ENCODE peak calls at places on chromosomes 16 and 17, in six cellular contexts. F is IMR-90; S is lower lobe of right lung; H is CD8-positive, alpha-beta T cell; L is MM.1S; Z is HepG2. A is an unnamed sample.

GRCh38 chr17:12789075-12789975 is at the start of gene ARHGAP44:
- DNase-seq in Z (peak; percentile 40), H (no peak), L (no peak), F (peak; percentile 59), S (peak; percentile 71), A (no peak)

GRCh38 chr17:50266384-50267073 is 7.7 kb upstream of the TMEM92 start:
- DNase-seq in F (peak; percentile 88), L (no peak), H (no peak), Z (peak; percentile 53), S (peak; percentile 71), A (no peak)

GRCh38 chr17:5788266-5788900 is 204.1 kb upstream of the NLRP1 start:
- DNase-seq in Z (no peak), F (peak; percentile 75), H (no peak), S (no peak), L (no peak), A (no peak)

GRCh38 chr16:31869511-31870201 is 4.0 kb upstream of the ZNF267 start:
- DNase-seq in Z (no peak), S (peak; percentile 57), L (peak; percentile 80), H (peak; percentile 45), F (peak; percentile 92), A (peak; percentile 52)

GRCh38 chr17:40100669-40101366 is 429 bp upstream of the NR1D1 start:
- DNase-seq in S (peak; percentile 99), Z (peak; percentile 99), F (peak; percentile 99), L (peak; percentile 97), H (peak; percentile 67), A (peak; percentile 95)

GRCh38 chr17:48014603-48015037 is 23.0 kb downstream of the COPZ2 start:
- DNase-seq in L (no peak), H (no peak), F (no peak), S (no peak), Z (no peak), A (no peak)

GRCh38 chr17:39264119-39264518 is 38.4 kb upstream of the STAC2 start:
- DNase-seq in Z (no peak), L (no peak), F (no peak), H (no peak), S (no peak), A (no peak)

GRCh38 chr17:34706029-34706428 is 126.6 kb downstream of the TMEM132E start:
- DNase-seq in S (no peak), Z (no peak), L (peak; percentile 37), F (peak; percentile 1), H (no peak), A (no peak)

GRCh38 chr16:78744796-78745464 is 645.5 kb downstream of the WWOX start:
- DNase-seq in L (no peak), H (no peak), F (no peak), Z (no peak), S (no peak), A (no peak)

GRCh38 chr16:8849411-8850011 is 19.3 kb downstream of the CARHSP1 start:
- DNase-seq in S (no peak), L (no peak), F (no peak), H (no peak), Z (no peak), A (no peak)

GRCh38 chr17:6233856-6234255 is 163.7 kb downstream of the WSCD1 start:
- DNase-seq in H (no peak), S (no peak), L (no peak), F (no peak), Z (no peak), A (no peak)

GRCh38 chr16:8760021-8760420 is 37.4 kb downstream of the TMEM186 start:
- DNase-seq in F (no peak), Z (no peak), L (no peak), H (no peak), S (no peak), A (no peak)

GRCh38 chr17:80068301-80069160 is 32.1 kb downstream of the CCDC40 start:
- DNase-seq in S (no peak), H (no peak), F (peak; percentile 89), Z (peak; percentile 95), L (no peak), A (no peak)

GRCh38 chr16:287298-287811 is 4.4 kb downstream of the PDIA2 start:
- DNase-seq in H (no peak), L (no peak), Z (no peak), F (no peak), S (no peak), A (no peak)

GRCh38 chr16:27347930-27348685 is 34.3 kb downstream of the IL4R start:
- DNase-seq in Z (no peak), F (no peak), H (no peak), S (peak; percentile 43), L (no peak), A (no peak)

GRCh38 chr16:74700206-74701040 is at the start of gene MLKL:
- DNase-seq in F (peak; percentile 26), Z (peak; percentile 62), L (peak; percentile 35), S (peak; percentile 81), H (peak; percentile 27), A (peak; percentile 49)

GRCh38 chr17:41382396-41382795 is 290 bp upstream of the KRT34 start:
- DNase-seq in F (peak; percentile 45), S (no peak), Z (no peak), H (no peak), L (no peak), A (no peak)

GRCh38 chr17:76153640-76154039 is 12.6 kb upstream of the FOXJ1 start:
- DNase-seq in F (peak; percentile 12), Z (peak; percentile 58), S (no peak), H (no peak), L (no peak), A (no peak)

GRCh38 chr17:50218771-50219315 is 17.4 kb upstream of the COL1A1 start:
- DNase-seq in H (no peak), Z (peak; percentile 87), F (peak; percentile 96), L (no peak), S (no peak), A (no peak)

GRCh38 chr17:74431568-74432483 is at the start of gene GPRC5C:
- DNase-seq in Z (peak; percentile 95), F (no peak), L (no peak), H (no peak), S (peak; percentile 89), A (no peak)

GRCh38 chr17:34275881-34276280 is 5.9 kb downstream of the CCL7 start:
- DNase-seq in F (peak; percentile 97), H (no peak), S (no peak), L (no peak), Z (no peak), A (no peak)

GRCh38 chr17:45274033-45274432 is 12.1 kb upstream of the SPATA32 start:
- DNase-seq in S (no peak), H (no peak), L (no peak), Z (no peak), F (no peak), A (no peak)

GRCh38 chr17:45276031-45276430 is 14.1 kb upstream of the SPATA32 start:
- DNase-seq in F (peak; percentile 87), H (no peak), Z (no peak), L (no peak), S (no peak), A (no peak)

GRCh38 chr17:45277216-45277849 is 15.4 kb upstream of the SPATA32 start:
- DNase-seq in F (peak; percentile 91), Z (peak; percentile 92), S (peak; percentile 97), L (peak; percentile 89), H (peak; percentile 78), A (peak; percentile 83)

GRCh38 chr17:45279898-45280297 is 18.0 kb upstream of the SPATA32 start:
- DNase-seq in S (peak; percentile 8), L (no peak), H (no peak), Z (no peak), F (no peak), A (no peak)

DNA sequence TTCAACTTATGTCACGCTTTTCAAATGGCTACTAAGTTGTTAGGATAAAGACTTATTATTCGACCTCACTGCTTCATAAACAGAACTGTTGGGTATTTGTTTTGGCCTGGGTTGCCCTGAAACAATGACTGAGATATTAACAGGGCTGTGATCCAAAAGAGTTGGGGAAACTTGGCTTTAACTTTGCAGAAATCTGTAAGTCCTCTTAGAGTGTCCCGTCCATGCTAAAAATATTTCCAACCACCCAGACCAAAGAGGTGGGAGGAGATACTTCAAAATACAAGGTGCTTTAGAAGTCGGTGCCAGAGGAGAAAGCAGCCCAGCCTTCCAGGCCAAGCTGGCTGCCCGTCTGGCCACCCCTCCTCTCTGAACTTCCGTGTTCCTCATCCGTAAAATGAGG is 16.1 kb upstream of the SPATA32 start:
- DNase-seq in L (no peak), Z (no peak), S (no peak), F (peak; percentile 23), H (no peak), A (no peak)
- H3K27ac ChIP-seq in L (no peak overlapping the region), Z (peak overlapping the region; percentile 22), S (peak overlapping the region; percentile 71), F (no peak overlapping the region), H (no peak overlapping the region), A (no peak overlapping the region)

GRCh38 chr17:996554-997344 is at the start of gene TIMM22:
- DNase-seq in S (peak; percentile 95), Z (peak; percentile 96), H (peak; percentile 84), L (peak; percentile 98), F (peak; percentile 97), A (peak; percentile 95)

GRCh38 chr17:1002412-1002753 is 5.5 kb downstream of the TIMM22 start:
- DNase-seq in H (no peak), Z (no peak), F (peak; percentile 75), L (no peak), S (no peak), A (no peak)

GRCh38 chr17:1001640-1002411 is 4.9 kb downstream of the TIMM22 start:
- DNase-seq in S (no peak), L (no peak), H (no peak), F (peak; percentile 75), Z (no peak), A (no peak)

GRCh38 chr17:1000597-1001490 is 3.9 kb downstream of the TIMM22 start:
- DNase-seq in L (no peak), S (no peak), H (no peak), Z (peak; percentile 56), F (peak; percentile 74), A (no peak)

GRCh38 chr17:998111-998510 is 1.2 kb downstream of the TIMM22 start:
- DNase-seq in L (no peak), F (no peak), S (no peak), H (no peak), Z (no peak), A (no peak)
- H3K4me3 ChIP-seq in L (peak overlapping the region; percentile 99), F (peak overlapping the region; percentile 54), S (peak overlapping the region; percentile 100), H (no peak overlapping the region), Z (peak overlapping the region; percentile 100), A (peak overlapping the region; percentile 96)

GRCh38 chr16:35685085-35685484 is 2225.7 kb downstream of the TP53TG3F start:
- DNase-seq in F (no peak), L (no peak), H (no peak), S (no peak), Z (no peak), A (no peak)
- H3K9me3 ChIP-seq in F (peaks cover 12% of the 10 kb centered on the region), L (no peaks in the 10 kb centered on the region), H (peaks cover 7% of the 10 kb centered on the region), S (peaks cover 8% of the 10 kb centered on the region), Z (peaks cover 100% of the 10 kb centered on the region), A (peaks cover 6% of the 10 kb centered on the region)

DNA sequence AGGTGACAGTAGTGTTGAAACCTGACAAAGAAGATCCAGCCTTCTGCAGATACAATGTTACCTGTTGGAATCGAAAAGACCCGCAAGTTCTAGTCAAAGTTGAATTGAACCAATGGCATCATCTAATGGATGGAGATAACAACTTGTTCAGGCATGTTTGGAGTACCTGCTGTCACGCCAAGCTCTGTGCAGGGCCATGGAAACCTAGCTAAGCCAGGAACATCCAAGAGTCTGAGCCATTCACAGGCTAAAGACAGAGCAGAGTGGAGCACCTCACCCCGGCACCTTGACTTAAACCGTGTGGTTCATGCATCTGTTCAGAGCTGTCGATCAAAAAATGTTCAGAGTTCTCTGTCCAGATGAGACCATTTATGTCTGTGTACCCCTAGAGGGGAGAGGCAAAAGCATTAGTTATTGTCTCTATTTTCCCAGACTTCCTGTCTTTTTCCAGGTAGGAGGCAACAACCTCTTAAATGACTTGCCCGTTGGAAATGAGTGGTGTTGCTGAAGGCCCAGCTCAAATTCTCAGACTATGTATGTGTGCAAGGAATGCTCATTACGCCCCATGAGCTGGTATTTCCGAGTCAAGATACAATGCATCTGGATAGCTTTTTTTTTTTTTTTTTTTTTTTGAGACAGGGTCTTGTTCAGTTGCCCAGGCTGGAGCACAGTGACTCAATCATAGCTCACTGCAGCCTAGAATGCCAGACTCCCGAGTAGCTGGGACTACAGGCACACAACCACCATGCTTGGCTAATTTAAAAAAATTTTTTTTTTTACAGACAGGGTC is 44.9 kb upstream of the XYLT1 start:
- DNase-seq in H (no peak), Z (no peak), S (no peak), L (no peak), F (peak; percentile 89), A (no peak)
- H3K27ac ChIP-seq in H (no peak overlapping the region), Z (no peak overlapping the region), S (no peak overlapping the region), L (no peak overlapping the region), F (peak overlapping the region; percentile 45), A (no peak overlapping the region)